ENCODE peak calls at places on chromosome 18, in ten cellular contexts. One of them, this sample, is unnamed.

GRCh38 chr18:11309172-11309571 is 159.8 kb upstream of the PIEZO2 start:
- DNase-seq in AG04449: no peak
- DNase-seq in lower leg skin: no peak
- DNase-seq in transverse colon: no peak
- DNase-seq in NB4: peak; percentile 35
- DNase-seq in uterus: no peak
- DNase-seq in WTC11: no peak
- DNase-seq in GM12865: peak; percentile 72
- DNase-seq in fibroblast of mammary gland: peak; percentile 45
- DNase-seq in neural crest cell: no peak
- DNase-seq in this sample: peak; percentile 12

GRCh38 chr18:62576858-62577512 is 54.2 kb downstream of the ZCCHC2 start:
- DNase-seq in AG04449: no peak
- DNase-seq in transverse colon: no peak
- DNase-seq in lower leg skin: no peak
- DNase-seq in fibroblast of mammary gland: no peak
- DNase-seq in NB4: no peak
- DNase-seq in GM12865: peak; percentile 59
- DNase-seq in neural crest cell: no peak
- DNase-seq in WTC11: no peak
- DNase-seq in uterus: no peak
- DNase-seq in this sample: peak; percentile 43

GRCh38 chr18:72376256-72376655 is 167.9 kb downstream of the CBLN2 start:
- DNase-seq in transverse colon: no peak
- DNase-seq in fibroblast of mammary gland: no peak
- DNase-seq in NB4: peak; percentile 3
- DNase-seq in GM12865: no peak
- DNase-seq in neural crest cell: no peak
- DNase-seq in uterus: no peak
- DNase-seq in lower leg skin: no peak
- DNase-seq in AG04449: no peak
- DNase-seq in WTC11: no peak
- DNase-seq in this sample: no peak

GRCh38 chr18:49846263-49846662 is 32.9 kb upstream of the ACAA2 start:
- DNase-seq in transverse colon: no peak
- DNase-seq in uterus: no peak
- DNase-seq in lower leg skin: no peak
- DNase-seq in neural crest cell: no peak
- DNase-seq in NB4: no peak
- DNase-seq in fibroblast of mammary gland: peak; percentile 85
- DNase-seq in WTC11: no peak
- DNase-seq in AG04449: no peak
- DNase-seq in GM12865: no peak
- DNase-seq in this sample: no peak

GRCh38 chr18:10131036-10131774 is 217.4 kb downstream of the VAPA start:
- DNase-seq in GM12865: no peak
- DNase-seq in transverse colon: no peak
- DNase-seq in AG04449: no peak
- DNase-seq in lower leg skin: no peak
- DNase-seq in fibroblast of mammary gland: no peak
- DNase-seq in NB4: no peak
- DNase-seq in uterus: no peak
- DNase-seq in WTC11: no peak
- DNase-seq in neural crest cell: no peak
- DNase-seq in this sample: no peak

GRCh38 chr18:52090005-52090404 is 250.0 kb upstream of the DCC start:
- DNase-seq in AG04449: no peak
- DNase-seq in GM12865: no peak
- DNase-seq in fibroblast of mammary gland: no peak
- DNase-seq in neural crest cell: no peak
- DNase-seq in transverse colon: no peak
- DNase-seq in uterus: no peak
- DNase-seq in lower leg skin: no peak
- DNase-seq in WTC11: no peak
- DNase-seq in NB4: no peak
- DNase-seq in this sample: no peak

GRCh38 chr18:61697306-61697909 is 195.4 kb downstream of the RNF152 start:
- DNase-seq in neural crest cell: no peak
- DNase-seq in NB4: peak; percentile 2
- DNase-seq in GM12865: no peak
- DNase-seq in fibroblast of mammary gland: no peak
- DNase-seq in lower leg skin: no peak
- DNase-seq in transverse colon: no peak
- DNase-seq in WTC11: no peak
- DNase-seq in AG04449: no peak
- DNase-seq in uterus: no peak
- DNase-seq in this sample: no peak

GRCh38 chr18:60019463-60019840 is 119.7 kb downstream of the PMAIP1 start:
- DNase-seq in transverse colon: no peak
- DNase-seq in NB4: no peak
- DNase-seq in WTC11: no peak
- DNase-seq in neural crest cell: no peak
- DNase-seq in GM12865: no peak
- DNase-seq in fibroblast of mammary gland: peak; percentile 52
- DNase-seq in AG04449: peak; percentile 72
- DNase-seq in uterus: no peak
- DNase-seq in lower leg skin: no peak
- DNase-seq in this sample: no peak

GRCh38 chr18:68734311-68734710 is 19.4 kb upstream of the TMX3 start:
- DNase-seq in lower leg skin: no peak
- DNase-seq in NB4: no peak
- DNase-seq in AG04449: no peak
- DNase-seq in WTC11: no peak
- DNase-seq in neural crest cell: no peak
- DNase-seq in GM12865: no peak
- DNase-seq in fibroblast of mammary gland: peak; percentile 67
- DNase-seq in uterus: no peak
- DNase-seq in transverse colon: no peak
- DNase-seq in this sample: no peak

GRCh38 chr18:961644-962355 is 57.1 kb downstream of the ADCYAP1 start:
- DNase-seq in WTC11: peak; percentile 66
- DNase-seq in fibroblast of mammary gland: peak; percentile 54
- DNase-seq in neural crest cell: peak; percentile 54
- DNase-seq in uterus: peak; percentile 47
- DNase-seq in AG04449: no peak
- DNase-seq in lower leg skin: peak; percentile 22
- DNase-seq in NB4: peak; percentile 54
- DNase-seq in GM12865: peak; percentile 47
- DNase-seq in transverse colon: peak; percentile 29
- DNase-seq in this sample: no peak

GRCh38 chr18:21100141-21100540 is 11.5 kb downstream of the ROCK1 start:
- DNase-seq in WTC11: no peak
- DNase-seq in GM12865: no peak
- DNase-seq in transverse colon: no peak
- DNase-seq in NB4: no peak
- DNase-seq in fibroblast of mammary gland: peak; percentile 51
- DNase-seq in uterus: no peak
- DNase-seq in lower leg skin: no peak
- DNase-seq in AG04449: no peak
- DNase-seq in neural crest cell: no peak
- DNase-seq in this sample: no peak

GRCh38 chr18:47215554-47216138 is 35.8 kb downstream of the SKOR2 start:
- DNase-seq in WTC11: peak; percentile 30
- DNase-seq in NB4: peak; percentile 57
- DNase-seq in lower leg skin: peak; percentile 18
- DNase-seq in uterus: no peak
- DNase-seq in GM12865: peak; percentile 51
- DNase-seq in transverse colon: no peak
- DNase-seq in AG04449: peak; percentile 33
- DNase-seq in fibroblast of mammary gland: peak; percentile 77
- DNase-seq in neural crest cell: peak; percentile 4
- DNase-seq in this sample: no peak

GRCh38 chr18:31103423-31103822 is 1.2 kb upstream of the DSC2 start:
- DNase-seq in lower leg skin: no peak
- DNase-seq in uterus: no peak
- DNase-seq in AG04449: no peak
- DNase-seq in neural crest cell: no peak
- DNase-seq in NB4: no peak
- DNase-seq in fibroblast of mammary gland: no peak
- DNase-seq in GM12865: no peak
- DNase-seq in WTC11: no peak
- DNase-seq in transverse colon: no peak
- DNase-seq in this sample: no peak

DNA sequence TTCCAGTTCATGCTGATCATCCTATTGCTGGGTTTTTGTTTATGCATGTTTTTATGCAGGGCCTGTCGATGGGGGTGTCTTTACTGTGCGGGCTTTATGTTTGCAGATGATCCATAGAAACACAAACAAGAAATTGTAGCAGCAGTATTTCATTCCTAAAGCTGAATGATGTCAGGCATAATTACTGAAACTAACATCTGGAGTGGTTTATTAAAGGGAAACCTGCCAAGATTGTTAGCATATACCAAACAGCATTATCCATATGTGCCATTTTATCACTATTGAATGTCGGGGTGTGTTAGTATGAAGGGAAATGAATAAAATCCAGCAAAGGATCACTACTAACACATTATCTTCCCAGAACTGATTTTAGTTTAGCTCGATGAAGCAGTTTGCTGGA is 129.7 kb downstream of the PTPRM start:
- DNase-seq in fibroblast of mammary gland: peak; percentile 16
- DNase-seq in uterus: no peak
- DNase-seq in WTC11: no peak
- DNase-seq in lower leg skin: no peak
- DNase-seq in GM12865: no peak
- DNase-seq in transverse colon: no peak
- DNase-seq in neural crest cell: no peak
- DNase-seq in NB4: no peak
- DNase-seq in AG04449: no peak
- DNase-seq in this sample: no peak
- TF ChIP-seq CTCF in fibroblast of mammary gland: no peak
- TF ChIP-seq CTCF in uterus: no peak
- TF ChIP-seq CTCF in WTC11: no peak
- TF ChIP-seq CTCF in lower leg skin: no peak
- TF ChIP-seq CTCF in GM12865: no peak
- TF ChIP-seq CTCF in transverse colon: no peak
- TF ChIP-seq CTCF in neural crest cell: no peak
- TF ChIP-seq CTCF in NB4: no peak
- TF ChIP-seq CTCF in AG04449: no peak
- TF ChIP-seq CTCF in this sample: no peak

GRCh38 chr18:39962546-39962945 is 1992.5 kb upstream of the PIK3C3 start:
- DNase-seq in AG04449: no peak
- DNase-seq in NB4: no peak
- DNase-seq in WTC11: no peak
- DNase-seq in fibroblast of mammary gland: no peak
- DNase-seq in GM12865: no peak
- DNase-seq in neural crest cell: no peak
- DNase-seq in lower leg skin: no peak
- DNase-seq in uterus: no peak
- DNase-seq in transverse colon: no peak
- DNase-seq in this sample: no peak

GRCh38 chr18:39960545-39960944 is 1994.5 kb upstream of the PIK3C3 start:
- DNase-seq in transverse colon: no peak
- DNase-seq in uterus: no peak
- DNase-seq in lower leg skin: no peak
- DNase-seq in WTC11: no peak
- DNase-seq in fibroblast of mammary gland: peak; percentile 57
- DNase-seq in AG04449: no peak
- DNase-seq in GM12865: no peak
- DNase-seq in NB4: no peak
- DNase-seq in neural crest cell: no peak
- DNase-seq in this sample: no peak

GRCh38 chr18:39969813-39970494 is 1985.1 kb upstream of the PIK3C3 start:
- DNase-seq in lower leg skin: no peak
- DNase-seq in transverse colon: no peak
- DNase-seq in WTC11: no peak
- DNase-seq in AG04449: no peak
- DNase-seq in uterus: no peak
- DNase-seq in NB4: no peak
- DNase-seq in fibroblast of mammary gland: peak; percentile 7
- DNase-seq in neural crest cell: no peak
- DNase-seq in GM12865: no peak
- DNase-seq in this sample: no peak

DNA sequence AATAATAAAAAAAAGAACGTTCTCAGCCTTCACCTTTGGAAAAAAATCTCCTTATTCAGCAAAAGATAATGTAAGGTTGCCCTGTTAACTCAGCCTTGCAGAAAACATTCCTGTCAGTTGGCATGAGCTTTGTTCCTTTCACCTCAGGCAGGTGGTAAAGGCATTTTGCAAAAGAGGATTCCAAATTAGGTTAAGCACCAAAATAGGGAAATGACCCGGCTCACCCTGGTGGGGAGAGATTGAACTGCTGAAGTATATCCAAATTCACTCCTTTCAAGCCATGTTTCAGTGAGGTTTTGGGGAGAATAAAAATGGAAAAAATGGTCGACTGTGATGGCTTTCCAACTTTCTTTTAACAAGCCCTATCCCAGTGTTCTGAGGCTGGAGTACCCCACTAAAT is 1988.8 kb upstream of the PIK3C3 start:
- DNase-seq in uterus: no peak
- DNase-seq in AG04449: no peak
- DNase-seq in GM12865: no peak
- DNase-seq in NB4: no peak
- DNase-seq in WTC11: peak; percentile 41
- DNase-seq in lower leg skin: no peak
- DNase-seq in neural crest cell: no peak
- DNase-seq in fibroblast of mammary gland: peak; percentile 21
- DNase-seq in transverse colon: no peak
- DNase-seq in this sample: no peak
- TF ChIP-seq CTCF in uterus: no peak
- TF ChIP-seq CTCF in AG04449: peak; percentile 3
- TF ChIP-seq CTCF in GM12865: no peak
- TF ChIP-seq CTCF in NB4: peak; percentile 18
- TF ChIP-seq CTCF in WTC11: no peak
- TF ChIP-seq CTCF in lower leg skin: no peak
- TF ChIP-seq CTCF in neural crest cell: peak; percentile 51
- TF ChIP-seq CTCF in fibroblast of mammary gland: peak; percentile 51
- TF ChIP-seq CTCF in transverse colon: no peak
- TF ChIP-seq CTCF in this sample: no peak

DNA sequence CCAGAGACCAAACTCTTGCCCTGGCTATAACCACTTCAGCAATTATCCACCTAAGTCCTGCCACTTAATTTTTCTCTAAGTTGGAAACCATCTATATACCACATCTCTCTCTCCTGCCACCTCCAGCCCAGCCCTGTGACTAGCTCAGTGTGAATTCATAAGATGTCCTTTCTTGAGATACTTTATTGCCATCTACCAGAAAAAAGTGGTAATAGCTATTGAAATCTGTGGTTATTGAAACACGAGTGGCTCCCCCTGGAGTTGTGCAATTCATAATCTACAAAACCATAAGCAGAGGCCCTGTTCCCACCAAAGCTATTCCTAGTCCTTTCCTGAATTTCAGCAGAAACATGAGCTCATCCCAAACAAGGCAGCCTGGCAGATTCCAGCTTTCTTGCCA is 324.0 kb downstream of the TXNL1 start:
- DNase-seq in uterus: no peak
- DNase-seq in fibroblast of mammary gland: peak; percentile 29
- DNase-seq in neural crest cell: no peak
- DNase-seq in NB4: no peak
- DNase-seq in lower leg skin: no peak
- DNase-seq in AG04449: no peak
- DNase-seq in WTC11: no peak
- DNase-seq in GM12865: no peak
- DNase-seq in transverse colon: no peak
- DNase-seq in this sample: no peak
- TF ChIP-seq CTCF in uterus: no peak
- TF ChIP-seq CTCF in fibroblast of mammary gland: no peak
- TF ChIP-seq CTCF in neural crest cell: no peak
- TF ChIP-seq CTCF in NB4: no peak
- TF ChIP-seq CTCF in lower leg skin: no peak
- TF ChIP-seq CTCF in AG04449: no peak
- TF ChIP-seq CTCF in WTC11: no peak
- TF ChIP-seq CTCF in GM12865: no peak
- TF ChIP-seq CTCF in transverse colon: no peak
- TF ChIP-seq CTCF in this sample: peak; percentile 6

GRCh38 chr18:63844254-63844653 is 43.3 kb upstream of the SERPINB2 start:
- DNase-seq in NB4: peak; percentile 62
- DNase-seq in lower leg skin: no peak
- DNase-seq in neural crest cell: no peak
- DNase-seq in fibroblast of mammary gland: peak; percentile 68
- DNase-seq in transverse colon: no peak
- DNase-seq in WTC11: no peak
- DNase-seq in GM12865: peak; percentile 52
- DNase-seq in AG04449: no peak
- DNase-seq in uterus: no peak
- DNase-seq in this sample: no peak
- TF ChIP-seq CTCF in NB4: peak; percentile 21
- TF ChIP-seq CTCF in lower leg skin: no peak
- TF ChIP-seq CTCF in neural crest cell: peak; percentile 71
- TF ChIP-seq CTCF in fibroblast of mammary gland: peak; percentile 62
- TF ChIP-seq CTCF in transverse colon: peak; percentile 22
- TF ChIP-seq CTCF in WTC11: no peak
- TF ChIP-seq CTCF in GM12865: peak; percentile 36
- TF ChIP-seq CTCF in AG04449: peak; percentile 43
- TF ChIP-seq CTCF in uterus: peak; percentile 19
- TF ChIP-seq CTCF in this sample: peak; percentile 41